ENCODE peak calls at places on chromosomes 16 and 17, in six cellular contexts. V is ovary, Y is pancreas, U is mucosa of descending colon, W is astrocyte, N is uterus. L is an unnamed sample. For H3K9me3 and H3K36me3, the result is how much of the 10 kb centered on the place peaks cover.

GRCh38 chr16:86952769-86953168 is 364.4 kb downstream of the C16orf95 start:
- DNase-seq in U (no peak), Y (no peak), V (no peak), W (no peak), N (no peak), L (peak)

GRCh38 chr17:8019161-8019560 is 16.7 kb downstream of the GUCY2D start:
- DNase-seq in W (no peak), V (no peak), Y (no peak), N (no peak), U (no peak), L (no peak)

GRCh38 chr17:28416703-28417311 is 10.8 kb upstream of the SLC46A1 start:
- DNase-seq in W (peak), V (no peak), Y (no peak), U (peak), N (no peak), L (peak)

GRCh38 chr16:4801962-4802658 is at the start of gene ROGDI:
- DNase-seq in W (peak), Y (peak), V (peak), N (peak), U (peak), L (peak)

GRCh38 chr17:48720263-48721008 is 1.9 kb downstream of the PRAC1 start:
- DNase-seq in W (no peak), V (no peak), N (no peak), Y (no peak), U (peak), L (no peak)

GRCh38 chr17:76593338-76593737 is 7.7 kb upstream of the ST6GALNAC2 start:
- DNase-seq in V (no peak), Y (no peak), U (no peak), N (no peak), W (no peak), L (no peak)

GRCh38 chr17:57249520-57249919 is 6.8 kb upstream of the MSI2 start:
- DNase-seq in U (no peak), V (no peak), W (no peak), N (no peak), Y (no peak), L (no peak)

GRCh38 chr17:37478187-37478586 is 11.5 kb upstream of the DUSP14 start:
- DNase-seq in W (no peak), U (peak), Y (no peak), V (no peak), N (no peak), L (no peak)

GRCh38 chr17:62760059-62760887 is 47.8 kb downstream of the MARCHF10 start:
- DNase-seq in Y (no peak), W (peak), N (no peak), V (no peak), U (no peak), L (no peak)

GRCh38 chr17:80961516-80961915 is 30.1 kb upstream of the CHMP6 start:
- DNase-seq in U (no peak), Y (no peak), W (no peak), V (no peak), N (no peak), L (no peak)

GRCh38 chr16:12681653-12682052 is 122.0 kb downstream of the CPPED1 start:
- DNase-seq in Y (no peak), N (no peak), V (peak), U (no peak), W (no peak), L (no peak)

GRCh38 chr16:13012591-13012990 is 111.2 kb downstream of the SHISA9 start:
- DNase-seq in N (no peak), Y (no peak), W (no peak), V (no peak), U (no peak), L (no peak)

GRCh38 chr16:81873843-81874752 is 95.0 kb downstream of the PLCG2 start:
- DNase-seq in Y (peak), V (peak), W (peak), U (peak), N (peak), L (peak)

GRCh38 chr17:35749560-35750412 is 3.3 kb downstream of the GAS2L2 start:
- DNase-seq in V (no peak), W (no peak), N (no peak), Y (no peak), U (no peak), L (peak)

GRCh38 chr16:13231365-13231764 is 330.0 kb downstream of the SHISA9 start:
- DNase-seq in Y (no peak), N (no peak), W (no peak), U (no peak), V (no peak), L (no peak)

GRCh38 chr16:27025581-27025980 is 41.1 kb upstream of the C16orf82 start:
- DNase-seq in V (no peak), N (no peak), W (no peak), U (no peak), Y (no peak), L (no peak)

GRCh38 chr17:19573075-19573474 is 39.4 kb downstream of the SLC47A1 start:
- DNase-seq in V (no peak), N (no peak), U (no peak), W (peak), Y (no peak), L (no peak)

GRCh38 chr17:80967404-80967872 is 24.2 kb upstream of the CHMP6 start:
- DNase-seq in W (no peak), V (no peak), Y (no peak), U (no peak), N (no peak), L (no peak)

GRCh38 chr16:49744244-49744976 is 111.5 kb downstream of the ZNF423 start:
- DNase-seq in N (no peak), U (no peak), W (no peak), Y (no peak), V (no peak), L (no peak)

GRCh38 chr17:17739388-17740066 is 58.3 kb downstream of the RAI1 start:
- DNase-seq in U (peak), Y (no peak), N (peak), W (peak), V (peak), L (peak)

GRCh38 chr16:88049561-88050545 is 98.6 kb downstream of the BANP start:
- DNase-seq in V (no peak), U (no peak), W (no peak), Y (no peak), N (no peak), L (no peak)

GRCh38 chr17:39608601-39609000 is 881 bp upstream of the NEUROD2 start:
- DNase-seq in N (no peak), Y (no peak), U (no peak), W (no peak), V (no peak), L (no peak)

GRCh38 chr16:19744670-19745069 is 26.6 kb downstream of the IQCK start:
- DNase-seq in W (no peak), N (no peak), V (no peak), Y (no peak), U (no peak), L (no peak)

GRCh38 chr16:19291459-19291858 is 5.9 kb downstream of the CLEC19A start:
- DNase-seq in Y (no peak), W (peak), U (peak), N (no peak), V (no peak), L (peak)

GRCh38 chr17:13337864-13338371 is 263.8 kb downstream of the HS3ST3A1 start:
- DNase-seq in U (peak), W (peak), V (peak), Y (no peak), N (no peak), L (peak)

GRCh38 chr16:30151091-30151490 is 28.1 kb upstream of the MAPK3 start:
- DNase-seq in V (no peak), Y (no peak), N (no peak), U (no peak), W (no peak), L (no peak)

GRCh38 chr16:14061732-14062259 is 9.3 kb upstream of the MRTFB start:
- DNase-seq in N (no peak), U (no peak), W (no peak), Y (no peak), V (no peak), L (no peak)

GRCh38 chr17:33049781-33050414 is 58.3 kb downstream of the SPACA3 start:
- DNase-seq in Y (no peak), V (peak), N (peak), W (peak), U (peak), L (peak)

GRCh38 chr17:5958850-5959249 is 111.3 kb upstream of the WSCD1 start:
- DNase-seq in Y (no peak), W (no peak), V (no peak), U (no peak), N (no peak), L (no peak)

GRCh38 chr17:50899559-50900319 is 33.6 kb upstream of the TOB1 start:
- DNase-seq in U (no peak), V (no peak), N (no peak), W (no peak), Y (no peak), L (no peak)

DNA sequence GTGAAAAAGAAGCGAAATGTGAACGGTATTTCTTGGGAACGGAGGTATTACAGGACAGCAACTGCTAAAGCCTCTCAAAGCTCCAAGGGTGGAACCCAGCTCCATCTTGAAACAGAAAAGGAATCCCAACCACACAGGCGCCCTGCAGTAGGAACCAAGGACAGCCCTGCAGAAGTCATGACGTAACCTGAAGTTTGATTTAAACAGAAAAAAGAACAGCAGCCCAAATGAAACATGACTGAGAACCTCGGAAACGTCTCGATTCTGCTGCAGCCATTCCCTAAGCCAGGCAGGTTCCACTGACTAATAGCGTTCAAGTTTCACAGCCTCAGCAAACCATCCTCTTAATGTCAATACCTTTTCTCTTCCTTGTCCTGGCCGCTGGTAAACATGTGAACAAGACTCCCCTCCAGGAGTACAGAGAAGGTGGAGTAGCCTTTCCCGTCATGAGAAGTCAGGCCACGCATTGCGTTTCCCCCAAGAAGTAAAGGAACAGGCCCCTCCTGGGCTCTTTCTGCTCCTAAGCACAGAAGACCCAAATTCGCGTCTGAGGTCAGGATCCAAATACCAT is 20.1 kb downstream of the SIAH1 start:
- DNase-seq in Y (no peak), U (peak), V (no peak), W (no peak), N (no peak), L (no peak)
- H3K4me3 ChIP-seq in Y (peak), U (no peak), V (peak), W (peak), N (peak), L (peak)

GRCh38 chr17:21688293-21688949 is 3.9 kb upstream of the KCNJ18 start:
- DNase-seq in W (no peak), Y (no peak), N (no peak), V (no peak), U (no peak), L (peak)

GRCh38 chr17:21686165-21687015 is 5.9 kb upstream of the KCNJ18 start:
- DNase-seq in N (no peak), V (no peak), U (no peak), Y (no peak), W (no peak), L (no peak)

GRCh38 chr17:21687136-21687953 is 5.0 kb upstream of the KCNJ18 start:
- DNase-seq in N (no peak), V (no peak), U (no peak), Y (no peak), W (no peak), L (no peak)

DNA sequence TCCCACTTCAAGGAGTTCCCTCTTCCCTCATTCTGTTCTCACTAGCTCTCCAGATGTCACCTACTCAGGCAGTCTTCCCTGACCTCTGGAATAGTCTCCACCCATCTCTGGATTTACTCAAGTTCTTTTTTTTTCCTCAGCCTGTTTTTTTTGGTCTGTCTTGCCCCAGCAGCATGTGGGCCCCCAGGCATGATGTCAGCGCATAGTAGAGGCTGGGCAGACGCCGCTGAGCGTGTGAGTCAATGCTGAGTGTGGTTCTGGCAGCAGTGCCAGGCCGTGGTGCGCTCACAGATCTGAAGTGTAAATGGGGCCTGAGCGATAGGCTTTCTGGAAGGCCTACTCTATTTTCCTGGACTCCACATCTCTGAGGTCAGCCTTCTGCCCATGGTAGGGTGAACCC is 2.7 kb upstream of the KCNJ18 start:
- DNase-seq in U (peak), W (peak), N (peak), Y (no peak), V (peak), L (peak)
- H3K9me3 ChIP-seq in U (under half), W (under half), N (under half), Y (under half), V (under half), L (under half)

GRCh38 chr17:44216173-44216572 is 3.3 kb downstream of the UBTF start:
- DNase-seq in U (no peak), Y (no peak), V (no peak), N (no peak), W (no peak), L (no peak)

GRCh38 chr17:44214230-44214494 is 5.3 kb downstream of the UBTF start:
- DNase-seq in N (no peak), U (no peak), Y (no peak), W (no peak), V (no peak), L (no peak)

GRCh38 chr17:44213403-44214229 is 5.9 kb downstream of the UBTF start:
- DNase-seq in W (no peak), N (no peak), Y (no peak), U (no peak), V (no peak), L (no peak)

GRCh38 chr17:44216674-44217073 is 2.8 kb downstream of the UBTF start:
- DNase-seq in V (no peak), W (no peak), N (no peak), U (no peak), Y (no peak), L (no peak)

GRCh38 chr17:44214896-44215295 is 4.6 kb downstream of the UBTF start:
- DNase-seq in V (no peak), Y (no peak), N (no peak), U (no peak), W (no peak), L (no peak)
- H3K36me3 ChIP-seq in V (under half), Y (under half), N (under half), U (under half), W (under half), L (half or more)

DNA sequence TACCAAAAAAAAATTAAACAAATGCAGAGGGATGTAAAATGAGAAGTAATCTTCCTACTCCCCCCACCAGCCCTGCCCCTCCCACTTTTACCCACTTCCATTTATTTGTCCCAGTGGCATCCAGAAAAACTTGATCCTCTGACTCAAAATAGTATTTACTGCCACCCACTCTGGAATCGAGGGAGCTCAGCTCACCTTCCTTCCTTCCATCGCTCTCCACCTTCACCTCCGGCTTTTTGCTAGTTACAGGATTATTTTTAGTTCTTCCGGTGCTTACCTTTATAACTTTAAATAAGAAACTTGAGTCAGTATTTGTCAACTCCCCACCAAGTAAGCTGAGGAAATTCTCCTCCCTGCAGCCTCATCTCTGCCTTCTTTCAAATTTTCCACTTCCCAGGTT is 94.9 kb downstream of the AMFR start:
- DNase-seq in W (no peak), V (no peak), N (no peak), U (no peak), Y (no peak), L (no peak)
- H3K4me3 ChIP-seq in W (no peak), V (no peak), N (no peak), U (no peak), Y (no peak), L (no peak)

GRCh38 chr17:45384800-45385262 is 47.8 kb downstream of the ARHGAP27 start:
- DNase-seq in U (no peak), Y (no peak), N (no peak), V (no peak), W (no peak), L (no peak)
- H3K9me3 ChIP-seq in U (under half), Y (under half), N (under half), V (under half), W (under half), L (under half)

GRCh38 chr17:74134991-74135390 is 68.5 kb upstream of the RPL38 start:
- DNase-seq in U (no peak), Y (no peak), W (no peak), N (no peak), V (no peak), L (no peak)
- H3K36me3 ChIP-seq in U (under half), Y (under half), W (under half), N (under half), V (under half), L (under half)

GRCh38 chr17:21218101-21218500 is 4.1 kb upstream of the TMEM11 start:
- DNase-seq in U (no peak), W (no peak), V (no peak), N (no peak), Y (no peak), L (no peak)

GRCh38 chr17:21214015-21214776 is at the start of gene TMEM11:
- DNase-seq in N (peak), Y (peak), W (peak), U (peak), V (peak), L (peak)

GRCh38 chr17:21214777-21215541 is 998 bp upstream of the TMEM11 start:
- DNase-seq in Y (no peak), N (peak), V (no peak), W (peak), U (peak), L (no peak)

GRCh38 chr17:21217346-21217745 is 3.4 kb upstream of the TMEM11 start:
- DNase-seq in U (no peak), N (no peak), Y (no peak), W (no peak), V (no peak), L (no peak)

DNA sequence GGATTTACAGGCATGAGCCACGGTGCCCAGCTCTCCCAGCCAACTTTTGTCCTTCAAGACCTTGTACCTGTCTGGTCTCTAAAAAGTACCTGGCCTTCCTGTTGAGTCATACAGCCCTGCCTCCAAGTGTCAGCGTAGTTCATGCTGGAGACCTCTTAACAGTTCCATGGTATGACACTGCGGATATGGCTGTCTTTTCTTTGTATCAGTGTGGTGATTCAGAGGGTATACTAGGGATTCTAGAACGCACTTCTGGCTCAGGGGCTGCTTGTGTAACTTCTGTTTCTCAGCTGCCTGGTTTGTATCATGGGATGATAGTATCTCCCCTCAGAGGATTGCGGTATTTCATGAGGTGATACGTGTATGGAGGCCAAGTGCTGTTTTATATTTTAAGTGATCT is 2.0 kb upstream of the TMEM11 start:
- DNase-seq in W (peak), U (no peak), N (no peak), Y (no peak), V (no peak), L (no peak)
- H3K4me3 ChIP-seq in W (no peak), U (no peak), N (no peak), Y (no peak), V (no peak), L (no peak)

DNA sequence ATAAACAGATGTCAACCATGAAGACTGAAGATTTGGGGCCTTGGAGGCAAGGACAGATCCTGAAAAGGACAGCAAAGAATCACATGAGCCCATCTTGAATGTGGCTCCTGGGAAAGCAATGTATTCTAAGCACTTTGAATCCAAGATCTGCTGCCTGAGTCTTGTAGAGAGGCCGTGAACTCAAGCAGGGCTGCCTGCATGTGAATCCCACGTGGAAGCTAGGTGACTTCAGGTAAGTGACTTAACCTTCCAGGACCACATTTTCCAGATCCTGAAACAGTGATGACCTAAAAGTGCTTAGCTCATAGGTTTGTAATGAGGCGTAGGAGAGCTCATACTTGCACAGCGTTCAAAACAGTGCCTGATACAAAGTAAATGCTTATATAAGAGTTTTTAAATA is 373.0 kb upstream of the SALL1 start:
- DNase-seq in U (no peak), Y (no peak), W (no peak), N (no peak), V (no peak), L (no peak)
- H3K9me3 ChIP-seq in U (under half), Y (under half), W (under half), N (under half), V (under half), L (under half)